ENCODE peak calls at places on chromosomes 5 and 9, in six cellular contexts. N is omental fat pad; U is fibroblast of the aortic adventitia; Y is CD4-positive, alpha-beta T cell; W is RWPE1; D is K562. F is an unnamed sample.

GRCh38 chr9:130118841-130119520 is 53.2 kb upstream of the NCS1 start:
- DNase-seq in N (no peak), U (peak), Y (no peak), W (no peak), D (no peak), F (no peak)

GRCh38 chr5:151781201-151781600 is 9.4 kb downstream of the G3BP1 start:
- DNase-seq in N (no peak), U (no peak), Y (no peak), W (no peak), D (no peak), F (no peak)

GRCh38 chr5:125295405-125295872 is 549.0 kb upstream of the ZNF608 start:
- DNase-seq in N (no peak), U (peak), Y (no peak), W (peak), D (no peak), F (no peak)

GRCh38 chr5:139459451-139459934 is 3.0 kb downstream of the ECSCR start:
- DNase-seq in N (no peak), U (no peak), Y (no peak), W (no peak), D (no peak), F (no peak)

GRCh38 chr5:11411621-11412020 is 492.6 kb downstream of the CTNND2 start:
- DNase-seq in N (no peak), U (no peak), Y (no peak), W (no peak), D (no peak), F (no peak)

GRCh38 chr9:134781895-134782294 is 98.7 kb upstream of the FCN2 start:
- DNase-seq in N (no peak), U (no peak), Y (no peak), W (no peak), D (peak), F (no peak)

GRCh38 chr5:195401-196160 is 4.3 kb downstream of the LRRC14B start:
- DNase-seq in N (no peak), U (no peak), Y (no peak), W (no peak), D (peak), F (no peak)

GRCh38 chr9:80197661-80198060 is 625.9 kb downstream of the TLE4 start:
- DNase-seq in N (no peak), U (peak), Y (no peak), W (no peak), D (no peak), F (no peak)

GRCh38 chr5:89421035-89421434 is 538.1 kb upstream of the MEF2C start:
- DNase-seq in N (no peak), U (peak), Y (no peak), W (peak), D (no peak), F (peak)

GRCh38 chr5:159099049-159099760 is 511 bp downstream of the EBF1 start:
- DNase-seq in N (no peak), U (peak), Y (no peak), W (peak), D (peak), F (peak)

GRCh38 chr9:108704156-108704852 is 151.5 kb downstream of the ACTL7B start:
- DNase-seq in N (no peak), U (peak), Y (no peak), W (peak), D (no peak), F (no peak)

GRCh38 chr9:14131353-14132088 is 182.4 kb downstream of the NFIB start:
- DNase-seq in N (no peak), U (no peak), Y (no peak), W (no peak), D (no peak), F (no peak)

GRCh38 chr9:88429595-88430430 is 41.6 kb downstream of the SPIN1 start:
- DNase-seq in N (no peak), U (no peak), Y (no peak), W (no peak), D (no peak), F (no peak)

GRCh38 chr9:113993838-113994540 is 84.1 kb downstream of the AMBP start:
- DNase-seq in N (no peak), U (peak), Y (no peak), W (peak), D (no peak), F (no peak)

GRCh38 chr9:121564861-121565260 is 65.2 kb upstream of the GGTA1 start:
- DNase-seq in N (no peak), U (no peak), Y (no peak), W (peak), D (no peak), F (no peak)

GRCh38 chr9:137109250-137110146 is 5.0 kb downstream of the DPP7 start:
- DNase-seq in N (no peak), U (no peak), Y (no peak), W (no peak), D (no peak), F (no peak)

GRCh38 chr9:114202849-114203248 is 47.5 kb downstream of the COL27A1 start:
- DNase-seq in N (no peak), U (no peak), Y (no peak), W (no peak), D (no peak), F (no peak)

GRCh38 chr5:67465556-67466206 is 269.1 kb upstream of the CD180 start:
- DNase-seq in N (no peak), U (no peak), Y (no peak), W (no peak), D (no peak), F (no peak)

GRCh38 chr5:137563301-137563645 is 64.1 kb upstream of the SPOCK1 start:
- DNase-seq in N (no peak), U (no peak), Y (no peak), W (no peak), D (no peak), F (no peak)

GRCh38 chr9:115594551-115594950 is 476.6 kb upstream of the TNC start:
- DNase-seq in N (no peak), U (peak), Y (no peak), W (no peak), D (no peak), F (no peak)

GRCh38 chr9:5562806-5563416 is 52.6 kb downstream of the PDCD1LG2 start:
- DNase-seq in N (no peak), U (no peak), Y (no peak), W (no peak), D (no peak), F (no peak)

GRCh38 chr9:97601228-97601898 is 31.8 kb downstream of the TSTD2 start:
- DNase-seq in N (no peak), U (no peak), Y (no peak), W (no peak), D (no peak), F (no peak)

F was measured in LoVo.